ENCODE peak calls at places on chromosome 18, in ten cellular contexts. O, R, G, X, U, A, E, C, K and V are unnamed samples. For H3K27me3, the result is how much of the 10 kb centered on the place peaks cover.

GRCh38 chr18:32877371-32877770 is 104.5 kb upstream of the KLHL14 start:
- DNase-seq in O (no peak), R (no peak), G (no peak), X (no peak), U (no peak), A (no peak), E (no peak), C (no peak), K (no peak), V (no peak)

GRCh38 chr18:4807495-4808293 is 352.6 kb upstream of the DLGAP1 start:
- DNase-seq in O (no peak), R (no peak), G (no peak), X (no peak), U (no peak), A (peak), E (no peak), C (peak), K (no peak), V (no peak)

GRCh38 chr18:48153641-48154481 is 223.4 kb upstream of the SMAD2 start:
- DNase-seq in O (no peak), R (peak), G (no peak), X (no peak), U (no peak), A (no peak), E (peak), C (peak), K (no peak), V (no peak)

GRCh38 chr18:22385718-22386117 is 32.0 kb downstream of the CTAGE1 start:
- DNase-seq in O (peak), R (no peak), G (no peak), X (no peak), U (no peak), A (no peak), E (peak), C (no peak), K (no peak), V (no peak)

GRCh38 chr18:35782926-35783325 is 189.6 kb upstream of the RMP24 start:
- DNase-seq in O (no peak), R (no peak), G (no peak), X (no peak), U (no peak), A (no peak), E (no peak), C (no peak), K (no peak), V (no peak)

GRCh38 chr18:66599190-66599589 is 4.7 kb downstream of the CDH19 start:
- DNase-seq in O (no peak), R (no peak), G (no peak), X (no peak), U (no peak), A (no peak), E (peak), C (no peak), K (no peak), V (no peak)

GRCh38 chr18:13889661-13890060 is 25.7 kb downstream of the MC2R start:
- DNase-seq in O (no peak), R (no peak), G (no peak), X (no peak), U (no peak), A (no peak), E (no peak), C (no peak), K (no peak), V (no peak)

GRCh38 chr18:43932140-43932539 is 654.9 kb upstream of the SYT4 start:
- DNase-seq in O (peak), R (no peak), G (no peak), X (no peak), U (no peak), A (no peak), E (no peak), C (no peak), K (no peak), V (no peak)

GRCh38 chr18:63197246-63197791 is 122.2 kb downstream of the BCL2 start:
- DNase-seq in O (no peak), R (no peak), G (peak), X (no peak), U (no peak), A (no peak), E (peak), C (no peak), K (no peak), V (no peak)

GRCh38 chr18:67864677-67865340 is 348.3 kb upstream of the DSEL start:
- DNase-seq in O (peak), R (no peak), G (no peak), X (no peak), U (no peak), A (no peak), E (peak), C (no peak), K (no peak), V (no peak)

GRCh38 chr18:2096581-2096980 is 474.7 kb downstream of the METTL4 start:
- DNase-seq in O (no peak), R (no peak), G (no peak), X (no peak), U (no peak), A (no peak), E (no peak), C (no peak), K (no peak), V (no peak)

GRCh38 chr18:45951021-45951714 is 16.0 kb downstream of the EPG5 start:
- DNase-seq in O (peak), R (peak), G (no peak), X (peak), U (no peak), A (no peak), E (peak), C (peak), K (no peak), V (no peak)

GRCh38 chr18:35267161-35267651 is 22.8 kb downstream of the ZSCAN30 start:
- DNase-seq in O (no peak), R (peak), G (peak), X (peak), U (peak), A (peak), E (peak), C (peak), K (peak), V (peak)

GRCh38 chr18:55706893-55707292 is 118.9 kb upstream of the TCF4 start:
- DNase-seq in O (peak), R (no peak), G (no peak), X (no peak), U (no peak), A (no peak), E (peak), C (no peak), K (no peak), V (no peak)

GRCh38 chr18:35084494-35085449 is 43.6 kb downstream of the MAPRE2 start:
- DNase-seq in O (no peak), R (no peak), G (no peak), X (no peak), U (no peak), A (no peak), E (no peak), C (no peak), K (no peak), V (no peak)

GRCh38 chr18:63131106-63131943 is 188.2 kb downstream of the BCL2 start:
- DNase-seq in O (peak), R (peak), G (peak), X (peak), U (peak), A (no peak), E (peak), C (no peak), K (no peak), V (peak)

GRCh38 chr18:38909972-38910371 is 1344.4 kb upstream of the CELF4 start:
- DNase-seq in O (no peak), R (no peak), G (no peak), X (no peak), U (no peak), A (no peak), E (no peak), C (no peak), K (no peak), V (no peak)

GRCh38 chr18:67525328-67526110 is 9.0 kb upstream of the DSEL start:
- DNase-seq in O (peak), R (peak), G (no peak), X (peak), U (peak), A (no peak), E (peak), C (peak), K (peak), V (no peak)

GRCh38 chr18:27735117-27735516 is 441.8 kb downstream of the CDH2 start:
- DNase-seq in O (no peak), R (no peak), G (no peak), X (no peak), U (no peak), A (no peak), E (no peak), C (no peak), K (no peak), V (no peak)

GRCh38 chr18:23281626-23282436 is 146.5 kb downstream of the CABLES1 start:
- DNase-seq in O (no peak), R (no peak), G (no peak), X (no peak), U (no peak), A (no peak), E (peak), C (no peak), K (no peak), V (no peak)

GRCh38 chr18:48338915-48339314 is 70.3 kb downstream of the ZBTB7C start:
- DNase-seq in O (no peak), R (no peak), G (no peak), X (no peak), U (no peak), A (no peak), E (no peak), C (no peak), K (no peak), V (no peak)

GRCh38 chr18:11147371-11147860 is 2.0 kb downstream of the PIEZO2 start:
- DNase-seq in O (no peak), R (no peak), G (no peak), X (no peak), U (no peak), A (no peak), E (peak), C (no peak), K (no peak), V (no peak)
- H3K4me3 ChIP-seq in O (peak), R (no peak), G (no peak), X (peak), U (no peak), A (peak), E (no peak), C (no peak), K (no peak), V (no peak)

GRCh38 chr18:58756596-58757240 is 85.5 kb downstream of the MALT1 start:
- DNase-seq in O (no peak), R (no peak), G (no peak), X (no peak), U (no peak), A (no peak), E (no peak), C (no peak), K (no peak), V (no peak)

GRCh38 chr18:58756148-58756547 is 84.9 kb downstream of the MALT1 start:
- DNase-seq in O (no peak), R (no peak), G (no peak), X (no peak), U (no peak), A (peak), E (no peak), C (no peak), K (no peak), V (no peak)

GRCh38 chr18:58753976-58754375 is 82.7 kb downstream of the MALT1 start:
- DNase-seq in O (peak), R (no peak), G (no peak), X (no peak), U (no peak), A (no peak), E (no peak), C (no peak), K (no peak), V (no peak)

GRCh38 chr18:58754544-58755068 is 83.3 kb downstream of the MALT1 start:
- DNase-seq in O (no peak), R (peak), G (peak), X (no peak), U (no peak), A (peak), E (no peak), C (peak), K (peak), V (no peak)

DNA sequence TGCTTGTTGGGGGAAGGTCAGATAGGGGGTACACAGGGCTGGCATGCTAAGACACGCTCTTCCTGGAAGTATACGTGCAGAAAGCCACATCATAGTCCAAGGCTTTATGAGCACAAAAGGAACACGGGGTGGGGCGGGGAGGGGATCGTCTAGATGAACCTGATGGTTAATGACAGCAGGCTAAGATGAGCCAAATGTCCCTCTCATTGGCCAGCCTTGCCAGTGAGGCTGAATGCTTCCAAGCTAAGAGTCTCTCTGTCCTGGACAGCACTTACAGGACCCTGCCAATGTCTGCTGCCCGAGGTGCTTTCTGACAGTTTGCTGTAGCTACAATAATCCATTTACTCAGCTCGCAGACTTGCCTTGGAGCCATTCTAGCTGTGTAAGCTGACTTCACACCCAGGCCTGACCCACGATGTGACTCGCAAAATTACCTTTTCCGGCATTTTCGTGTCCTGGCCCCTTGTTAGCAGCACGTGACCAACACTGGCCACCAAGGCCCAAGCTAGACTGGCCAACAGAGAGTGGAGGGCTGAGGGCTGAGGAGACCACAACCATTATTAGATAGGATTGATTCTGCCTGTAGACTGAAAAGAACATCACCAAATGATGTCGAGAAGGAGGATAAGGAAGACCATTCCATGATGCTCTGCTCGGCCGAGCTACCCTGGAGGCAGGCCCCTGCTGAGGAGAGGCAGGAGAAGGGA is 84.2 kb downstream of the MALT1 start:
- DNase-seq in O (no peak), R (no peak), G (peak), X (peak), U (no peak), A (peak), E (no peak), C (no peak), K (peak), V (no peak)
- H3K27ac ChIP-seq in O (no peak), R (no peak), G (peak), X (peak), U (no peak), A (no peak), E (peak), C (no peak), K (no peak), V (no peak)

GRCh38 chr18:74531043-74531442 is 3.3 kb upstream of the CNDP1 start:
- DNase-seq in O (no peak), R (no peak), G (no peak), X (no peak), U (no peak), A (no peak), E (no peak), C (no peak), K (no peak), V (no peak)

GRCh38 chr18:74533666-74534065 is 634 bp upstream of the CNDP1 start:
- DNase-seq in O (no peak), R (no peak), G (no peak), X (no peak), U (no peak), A (no peak), E (no peak), C (no peak), K (no peak), V (no peak)

GRCh38 chr18:74532511-74533025 is 1.7 kb upstream of the CNDP1 start:
- DNase-seq in O (no peak), R (no peak), G (no peak), X (no peak), U (no peak), A (no peak), E (no peak), C (no peak), K (no peak), V (no peak)

GRCh38 chr18:74534981-74535649 is 815 bp downstream of the CNDP1 start:
- DNase-seq in O (no peak), R (no peak), G (no peak), X (no peak), U (no peak), A (no peak), E (no peak), C (no peak), K (no peak), V (no peak)

DNA sequence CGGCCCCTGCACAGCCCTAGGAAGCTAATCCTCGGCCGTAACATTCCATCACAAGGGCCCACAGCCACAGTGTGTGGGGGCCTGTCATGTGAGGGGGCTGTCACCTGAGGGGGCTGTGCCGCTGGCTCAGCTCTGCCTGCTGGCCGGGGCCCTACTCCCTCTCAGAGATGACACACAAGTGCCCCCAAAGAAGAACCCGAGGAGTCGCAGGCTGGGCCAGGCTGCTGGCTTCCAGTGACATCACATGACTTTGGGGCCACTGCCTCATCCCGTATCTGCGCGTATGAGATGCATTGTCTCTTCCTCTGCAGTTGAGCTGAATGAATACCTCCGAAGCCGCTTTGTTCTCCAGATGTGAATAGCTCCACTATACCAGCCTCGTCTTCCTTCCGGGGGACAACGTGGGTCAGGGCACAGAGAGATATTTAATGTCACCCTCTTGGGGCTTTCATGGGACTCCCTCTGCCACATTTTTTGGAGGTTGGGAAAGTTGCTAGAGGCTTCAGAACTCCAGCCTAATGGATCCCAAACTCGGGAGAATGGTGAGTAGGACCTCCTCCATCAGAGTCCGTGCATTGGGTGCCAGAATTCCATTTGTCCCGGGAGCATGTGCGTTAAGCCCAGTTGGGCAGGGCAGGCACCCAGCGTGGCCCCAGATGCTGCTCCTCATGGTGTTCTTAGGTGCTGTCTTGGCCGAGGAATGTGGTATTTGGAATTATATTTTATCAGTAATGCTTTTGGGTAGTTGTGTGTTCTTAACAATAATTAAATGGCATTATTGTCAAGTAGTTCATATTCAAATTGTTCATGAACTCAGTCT is at the start of gene CNDP1:
- DNase-seq in O (no peak), R (no peak), G (no peak), X (no peak), U (no peak), A (no peak), E (no peak), C (no peak), K (no peak), V (no peak)
- H3K27me3 ChIP-seq in O (under half), R (under half), G (under half), X (under half), U (under half), A (under half), E (under half), C (under half), K (under half), V (under half)

GRCh38 chr18:9578306-9578705 is 36.1 kb downstream of the PPP4R1 start:
- DNase-seq in O (peak), R (no peak), G (no peak), X (no peak), U (no peak), A (no peak), E (peak), C (no peak), K (no peak), V (no peak)

GRCh38 chr18:9586814-9587213 is 27.5 kb downstream of the PPP4R1 start:
- DNase-seq in O (no peak), R (no peak), G (no peak), X (no peak), U (no peak), A (no peak), E (no peak), C (no peak), K (no peak), V (no peak)

GRCh38 chr18:9577361-9577760 is 37.0 kb downstream of the PPP4R1 start:
- DNase-seq in O (no peak), R (no peak), G (no peak), X (no peak), U (no peak), A (no peak), E (no peak), C (no peak), K (no peak), V (no peak)

DNA sequence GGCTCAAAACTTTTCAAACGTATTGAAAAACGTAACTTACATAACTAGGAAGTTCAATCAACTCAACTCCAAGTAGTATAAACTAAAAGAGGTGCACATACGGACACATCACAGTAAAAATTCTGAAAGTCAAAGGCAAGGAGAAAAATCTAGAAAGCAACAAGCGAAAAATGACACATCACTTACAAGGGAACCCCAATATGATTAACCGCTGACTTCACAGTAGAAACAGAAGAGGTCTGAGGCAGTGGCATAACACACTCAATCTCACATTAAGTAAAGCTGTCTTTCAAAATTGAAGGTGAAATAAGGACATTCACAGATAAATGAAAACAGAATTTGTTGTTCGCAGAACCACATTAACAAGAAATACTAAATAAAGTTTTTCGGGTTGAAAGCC is 32.7 kb downstream of the PPP4R1 start:
- DNase-seq in O (no peak), R (no peak), G (no peak), X (no peak), U (no peak), A (no peak), E (no peak), C (no peak), K (no peak), V (no peak)
- H3K4me3 ChIP-seq in O (no peak), R (no peak), G (no peak), X (no peak), U (no peak), A (no peak), E (no peak), C (no peak), K (no peak), V (no peak)

GRCh38 chr18:51248685-51249084 is 51.2 kb upstream of the MEX3C start:
- DNase-seq in O (no peak), R (no peak), G (no peak), X (no peak), U (no peak), A (no peak), E (no peak), C (no peak), K (no peak), V (no peak)

GRCh38 chr18:51253476-51253875 is 56.0 kb upstream of the MEX3C start:
- DNase-seq in O (no peak), R (no peak), G (no peak), X (no peak), U (no peak), A (no peak), E (no peak), C (no peak), K (no peak), V (no peak)

GRCh38 chr18:51250006-51250405 is 52.5 kb upstream of the MEX3C start:
- DNase-seq in O (no peak), R (no peak), G (no peak), X (no peak), U (no peak), A (no peak), E (no peak), C (no peak), K (no peak), V (no peak)

GRCh38 chr18:51251625-51252024 is 54.1 kb upstream of the MEX3C start:
- DNase-seq in O (no peak), R (no peak), G (no peak), X (no peak), U (no peak), A (no peak), E (no peak), C (no peak), K (no peak), V (no peak)

GRCh38 chr18:51250458-51251024 is 53.1 kb upstream of the MEX3C start:
- DNase-seq in O (no peak), R (no peak), G (no peak), X (no peak), U (no peak), A (no peak), E (no peak), C (no peak), K (no peak), V (no peak)
- H3K27ac ChIP-seq in O (no peak), R (no peak), G (no peak), X (no peak), U (no peak), A (no peak), E (no peak), C (no peak), K (no peak), V (no peak)

GRCh38 chr18:78670778-78671405 is 308.7 kb upstream of the SALL3 start:
- DNase-seq in O (no peak), R (no peak), G (no peak), X (no peak), U (no peak), A (no peak), E (no peak), C (no peak), K (no peak), V (no peak)
- H3K27me3 ChIP-seq in O (under half), R (under half), G (under half), X (under half), U (under half), A (under half), E (under half), C (under half), K (under half), V (under half)

GRCh38 chr18:59634096-59634495 is 63.1 kb downstream of the CCBE1 start:
- DNase-seq in O (no peak), R (no peak), G (no peak), X (no peak), U (no peak), A (no peak), E (no peak), C (no peak), K (no peak), V (no peak)
- H3K4me3 ChIP-seq in O (no peak), R (no peak), G (no peak), X (no peak), U (no peak), A (no peak), E (no peak), C (no peak), K (no peak), V (no peak)